ENCODE peak calls at places on chromosomes 5 and 9, in ten cellular contexts. C is lung, G is dorsolateral prefrontal cortex, N is NB4, L is GM06990, W is right atrium auricular region, U is BE2C, Q is AG04450, M is RWPE1, K is IMR-90. V is an unnamed sample.
A peak's percentile ranks its signal among the peaks of the same experiment; 100 is the strongest.

GRCh38 chr5:57566914-57567313 is 84.3 kb upstream of the ACTBL2 start:
- DNase-seq in M (no peak), Q (peak; percentile 57), C (no peak), K (peak; percentile 89), N (peak; percentile 1), U (no peak), W (no peak), G (no peak), L (no peak), V (no peak)

GRCh38 chr9:71741841-71742648 is 26.3 kb downstream of the CEMIP2 start:
- DNase-seq in L (no peak), W (no peak), G (no peak), M (no peak), C (no peak), K (peak; percentile 93), Q (peak; percentile 65), U (no peak), N (no peak), V (no peak)

GRCh38 chr9:2356391-2356790 is 265.2 kb upstream of the VLDLR start:
- DNase-seq in K (no peak), W (no peak), M (no peak), N (no peak), U (no peak), Q (no peak), G (no peak), C (no peak), L (no peak), V (no peak)

GRCh38 chr5:67364381-67364970 is 167.9 kb upstream of the CD180 start:
- DNase-seq in K (no peak), C (no peak), U (no peak), M (no peak), N (no peak), G (no peak), Q (no peak), W (no peak), L (no peak), V (no peak)

GRCh38 chr5:113682497-113683136 is 169.1 kb downstream of the YTHDC2 start:
- DNase-seq in G (no peak), W (no peak), L (no peak), K (peak; percentile 8), C (no peak), M (no peak), Q (no peak), U (no peak), N (peak; percentile 27), V (no peak)

GRCh38 chr9:112762726-112763518 is 12.4 kb downstream of the SNX30 start:
- DNase-seq in M (no peak), U (no peak), N (no peak), L (no peak), K (no peak), Q (no peak), C (no peak), G (no peak), W (no peak), V (no peak)

GRCh38 chr9:99486684-99487083 is 264.6 kb downstream of the SEC61B start:
- DNase-seq in M (no peak), L (no peak), C (no peak), U (no peak), N (no peak), Q (no peak), W (no peak), G (no peak), K (no peak), V (no peak)

GRCh38 chr5:14880688-14881087 is 9.1 kb upstream of the ANKH start:
- DNase-seq in C (no peak), U (no peak), Q (no peak), M (peak; percentile 54), G (no peak), N (peak; percentile 35), K (peak; percentile 71), L (no peak), W (no peak), V (peak; percentile 35)

GRCh38 chr9:87405677-87406544 is 91.8 kb upstream of the DAPK1 start:
- DNase-seq in Q (no peak), U (no peak), K (no peak), G (no peak), C (peak; percentile 48), W (peak; percentile 77), L (no peak), M (no peak), N (no peak), V (no peak)

GRCh38 chr5:343461-344401 is 22.2 kb downstream of the AHRR start:
- DNase-seq in Q (no peak), U (peak; percentile 49), K (peak; percentile 73), C (no peak), M (peak; percentile 62), W (peak; percentile 49), N (peak; percentile 85), L (no peak), G (no peak), V (peak; percentile 72)

GRCh38 chr5:54360089-54360488 is 49.7 kb upstream of the ARL15 start:
- DNase-seq in W (no peak), K (peak; percentile 15), N (no peak), C (no peak), L (no peak), M (peak; percentile 93), G (no peak), Q (no peak), U (no peak), V (no peak)

GRCh38 chr5:147906326-147907095 is at the start of gene C5orf46:
- DNase-seq in C (no peak), W (no peak), L (no peak), Q (no peak), U (no peak), N (no peak), M (peak; percentile 59), K (peak; percentile 57), G (no peak), V (no peak)

GRCh38 chr5:143733635-143734341 is 78.2 kb upstream of the HMHB1 start:
- DNase-seq in W (no peak), K (peak; percentile 73), M (no peak), G (no peak), U (no peak), Q (no peak), N (no peak), C (no peak), L (no peak), V (no peak)

GRCh38 chr5:43616535-43616934 is 13.6 kb downstream of the NNT start:
- DNase-seq in C (no peak), L (no peak), N (no peak), W (no peak), G (no peak), Q (no peak), M (no peak), U (no peak), K (peak; percentile 50), V (no peak)

GRCh38 chr5:145718956-145719355 is 116.2 kb downstream of the PRELID2 start:
- DNase-seq in N (no peak), K (peak; percentile 65), M (peak; percentile 17), C (no peak), L (no peak), U (no peak), W (no peak), G (no peak), Q (peak; percentile 11), V (no peak)
- TF ChIP-seq CTCF in N (no peak), K (peak; percentile 67), M (no peak), C (no peak), L (peak; percentile 7), U (peak; percentile 27), W (peak; percentile 18), G (peak; percentile 45), Q (peak; percentile 80), V (peak; percentile 26)

DNA sequence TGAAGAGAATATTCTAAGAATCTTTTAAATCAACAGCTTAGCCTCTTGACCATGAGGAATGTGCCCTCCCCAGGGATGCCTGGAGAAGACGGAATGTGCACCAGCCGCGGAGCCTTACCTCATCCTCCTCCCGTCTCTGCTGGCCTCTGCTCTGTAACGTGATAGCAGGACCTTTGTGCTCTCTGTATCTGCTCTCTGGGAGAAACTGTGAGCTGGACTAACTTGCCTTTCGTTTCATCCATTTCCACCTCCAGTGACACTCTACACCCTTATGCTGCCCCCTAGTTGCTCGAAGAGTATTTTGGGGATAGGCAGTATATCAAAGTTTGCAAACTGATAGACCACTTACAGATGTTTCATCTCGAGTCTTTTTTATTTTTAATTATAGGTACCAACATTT is 141.4 kb downstream of the NPR3 start:
- DNase-seq in L (no peak), C (no peak), Q (peak; percentile 69), G (no peak), K (peak; percentile 89), N (peak; percentile 14), U (no peak), W (peak; percentile 66), M (no peak), V (peak; percentile 24)
- TF ChIP-seq CTCF in L (peak; percentile 30), C (peak; percentile 24), Q (peak; percentile 56), G (no peak), K (peak; percentile 55), N (peak; percentile 25), U (no peak), W (peak; percentile 56), M (no peak), V (no peak)

DNA sequence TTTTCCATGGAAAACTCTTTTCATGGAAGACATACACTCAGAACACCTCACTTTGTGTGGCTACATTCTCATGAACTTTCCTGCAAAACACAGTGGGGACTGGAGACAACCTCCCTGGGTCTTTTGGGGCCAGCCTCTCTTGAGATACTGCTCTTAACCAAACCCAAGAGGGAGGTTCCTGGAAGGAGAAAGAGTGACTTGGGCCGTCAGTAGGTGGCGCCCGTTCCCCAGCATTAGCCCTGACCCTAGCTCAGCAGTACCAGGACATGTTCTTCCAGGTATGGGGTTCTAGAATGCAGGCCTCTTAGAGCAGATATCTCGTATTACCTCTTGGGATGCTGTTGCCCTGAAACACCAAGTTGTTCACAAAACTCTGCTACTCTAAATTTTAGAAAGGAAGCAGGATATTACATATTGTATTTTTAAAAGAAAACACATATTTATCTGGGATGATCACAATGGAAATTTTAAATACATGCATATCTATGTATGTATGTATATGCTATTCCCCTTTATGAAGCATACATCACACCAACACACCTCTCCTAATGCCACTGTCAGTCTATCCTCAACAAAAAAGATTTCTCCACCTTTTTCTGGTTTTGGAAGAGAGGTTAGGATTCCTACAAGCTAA is 15.8 kb upstream of the GLIS3 start:
- DNase-seq in C (peak; percentile 71), G (peak; percentile 75), U (peak; percentile 71), K (peak; percentile 69), L (peak; percentile 42), N (peak; percentile 91), W (peak; percentile 76), M (peak; percentile 46), Q (no peak), V (peak; percentile 88)
- TF ChIP-seq CTCF in C (peak; percentile 77), G (peak; percentile 89), U (peak; percentile 70), K (peak; percentile 93), L (peak; percentile 96), N (peak; percentile 88), W (peak; percentile 89), M (peak; percentile 91), Q (peak; percentile 93), V (peak; percentile 78)

DNA sequence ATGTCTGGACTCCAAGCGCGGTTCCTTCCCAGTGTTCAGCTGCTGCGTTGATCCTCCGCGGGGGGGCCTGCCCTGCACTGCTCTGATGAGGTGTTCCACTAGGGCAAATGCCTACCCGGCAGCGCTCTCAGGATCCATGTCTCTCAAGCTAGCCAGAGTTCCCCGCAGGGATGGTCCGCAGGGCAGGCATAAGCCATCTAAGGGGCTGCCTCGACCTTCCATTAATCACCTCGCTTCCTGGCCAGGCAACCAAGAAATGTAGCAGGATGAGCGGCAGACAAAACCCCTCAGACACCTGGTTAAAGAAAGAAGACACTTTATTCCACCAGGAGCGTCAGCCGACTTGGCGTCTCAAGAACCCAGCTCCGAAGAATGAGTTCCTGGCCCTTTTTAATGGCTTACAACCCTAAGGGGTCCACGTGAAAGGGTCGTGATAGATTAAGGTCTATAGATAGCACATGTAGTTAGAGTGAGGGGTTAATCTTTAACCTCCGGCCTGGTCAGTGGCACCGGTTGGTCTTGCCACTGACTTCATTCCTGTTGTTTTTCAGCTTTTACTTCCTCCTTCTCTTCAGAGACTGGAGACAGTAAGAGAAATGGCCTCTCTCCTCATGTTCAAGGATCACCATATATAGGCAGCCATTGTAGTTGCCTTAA is 47.2 kb upstream of the COX7C start:
- DNase-seq in C (no peak), M (no peak), W (no peak), L (peak; percentile 1), U (no peak), G (no peak), N (no peak), K (no peak), Q (no peak), V (no peak)
- TF ChIP-seq CTCF in C (no peak), M (no peak), W (no peak), L (no peak), U (no peak), G (no peak), N (no peak), K (no peak), Q (no peak), V (no peak)